ENCODE peak calls at places on chromosomes 7 and 10, in seven cellular contexts. P is AG10803; O is tibial nerve; G is CD8-positive, alpha-beta T cell; I is mammary epithelial cell; U is HFF-Myc; F is PC-3. D is an unnamed sample.

GRCh38 chr7:102042016-102042656 is 224.7 kb downstream of the CUX1 start:
- DNase-seq in U (no peak), O (no peak), I (peak; percentile 59), F (peak; percentile 79), G (no peak), P (peak; percentile 52), D (no peak)

GRCh38 chr7:128454808-128455555 is 696 bp upstream of the HILPDA start:
- DNase-seq in G (no peak), I (no peak), P (peak; percentile 74), O (no peak), F (peak; percentile 2), U (no peak), D (no peak)

GRCh38 chr10:31020128-31020527 is 11.5 kb downstream of the ZNF438 start:
- DNase-seq in U (no peak), O (no peak), P (no peak), I (no peak), F (no peak), G (no peak), D (no peak)

GRCh38 chr7:107638594-107638993 is 22.0 kb upstream of the SLC26A4 start:
- DNase-seq in F (no peak), G (no peak), O (no peak), U (no peak), I (no peak), P (no peak), D (no peak)

GRCh38 chr7:148447221-148447845 is 143.2 kb upstream of the C7orf33 start:
- DNase-seq in P (no peak), I (no peak), O (no peak), F (peak; percentile 52), G (no peak), U (no peak), D (no peak)

GRCh38 chr7:7808156-7808555 is 89.7 kb upstream of the RPA3 start:
- DNase-seq in O (no peak), G (no peak), F (peak; percentile 88), I (peak; percentile 21), P (peak; percentile 44), U (no peak), D (no peak)

GRCh38 chr10:104045151-104046089 is 40.3 kb downstream of the COL17A1 start:
- DNase-seq in G (no peak), P (peak; percentile 73), U (peak; percentile 21), F (peak; percentile 80), I (no peak), O (no peak), D (peak; percentile 27)

GRCh38 chr7:110590415-110590814 is 500.5 kb upstream of the LRRN3 start:
- DNase-seq in O (no peak), F (peak; percentile 26), G (no peak), I (no peak), P (no peak), U (no peak), D (no peak)

GRCh38 chr7:108497082-108497725 is 28.7 kb downstream of the PNPLA8 start:
- DNase-seq in I (peak; percentile 42), P (peak; percentile 41), G (peak; percentile 52), O (peak; percentile 27), U (peak; percentile 15), F (peak; percentile 74), D (peak; percentile 37)

GRCh38 chr7:55472928-55473725 is 99.2 kb downstream of the VOPP1 start:
- DNase-seq in F (no peak), U (no peak), I (no peak), O (no peak), P (no peak), G (no peak), D (no peak)

GRCh38 chr7:2114052-2114451 is 118.7 kb downstream of the MAD1L1 start:
- DNase-seq in U (no peak), P (peak; percentile 49), G (no peak), I (peak; percentile 26), F (peak; percentile 58), O (no peak), D (no peak)
- TF ChIP-seq CTCF in U (no peak), P (no peak), G (no peak), I (no peak), F (no peak), O (no peak), D (no peak)

DNA sequence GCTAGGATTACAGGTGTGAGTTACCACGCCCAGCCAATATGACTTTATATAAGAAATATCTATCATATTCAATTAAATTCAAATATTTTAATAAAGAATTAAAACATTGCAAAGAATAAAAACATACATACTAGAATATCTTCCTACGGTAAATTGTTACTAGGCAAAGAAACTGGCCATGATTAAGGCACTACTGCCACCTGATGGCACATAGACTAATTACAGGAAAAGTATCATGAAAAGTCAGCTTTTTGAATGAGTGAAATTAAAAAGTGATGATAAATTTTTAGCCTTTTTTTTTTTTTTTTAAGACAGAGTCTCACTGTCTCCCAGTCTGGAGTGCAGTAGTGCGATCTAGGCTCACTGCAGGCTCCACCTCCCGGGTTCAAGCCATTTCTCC is 30.9 kb downstream of the MRPS33 start:
- DNase-seq in P (no peak), G (no peak), O (no peak), F (peak; percentile 64), U (peak; percentile 11), I (no peak), D (no peak)
- TF ChIP-seq CTCF in P (no peak), G (no peak), O (no peak), F (peak; percentile 65), U (peak; percentile 23), I (peak; percentile 22), D (peak; percentile 35)

GRCh38 chr7:20783716-20784310 is 2.9 kb downstream of the SP8 start:
- DNase-seq in G (no peak), I (no peak), O (no peak), F (peak; percentile 48), P (peak; percentile 11), U (no peak), D (no peak)
- TF ChIP-seq CTCF in G (no peak), I (peak; percentile 20), O (no peak), F (peak; percentile 23), P (no peak), U (no peak), D (peak; percentile 19)

GRCh38 chr10:20887706-20888535 is 9.2 kb downstream of the NEBL start:
- DNase-seq in U (no peak), G (no peak), P (no peak), F (no peak), O (no peak), I (no peak), D (no peak)

GRCh38 chr10:20882091-20882490 is 15.0 kb downstream of the NEBL start:
- DNase-seq in F (no peak), G (no peak), P (no peak), O (no peak), I (no peak), U (no peak), D (no peak)

GRCh38 chr10:20883552-20883951 is 13.6 kb downstream of the NEBL start:
- DNase-seq in G (no peak), F (no peak), P (no peak), U (no peak), I (no peak), O (no peak), D (no peak)

GRCh38 chr10:20888620-20889337 is 8.3 kb downstream of the NEBL start:
- DNase-seq in I (no peak), U (no peak), O (no peak), F (no peak), P (no peak), G (no peak), D (no peak)

GRCh38 chr10:20885678-20886077 is 11.4 kb downstream of the NEBL start:
- DNase-seq in F (peak; percentile 81), G (no peak), O (no peak), P (no peak), U (no peak), I (peak; percentile 61), D (no peak)
- TF ChIP-seq CTCF in F (no peak), G (no peak), O (no peak), P (no peak), U (no peak), I (no peak), D (no peak)

GRCh38 chr7:131302453-131302852 is 25.2 kb upstream of the MKLN1 start:
- DNase-seq in F (no peak), O (no peak), G (no peak), P (no peak), I (no peak), U (no peak), D (no peak)

GRCh38 chr7:131300078-131300477 is 27.6 kb upstream of the MKLN1 start:
- DNase-seq in F (no peak), O (no peak), G (no peak), P (no peak), U (no peak), I (no peak), D (no peak)

GRCh38 chr7:131298608-131298992 is 29.1 kb upstream of the MKLN1 start:
- DNase-seq in U (no peak), O (no peak), P (no peak), F (no peak), G (no peak), I (no peak), D (no peak)

GRCh38 chr7:131302876-131303707 is 24.6 kb upstream of the MKLN1 start:
- DNase-seq in F (peak; percentile 65), U (no peak), O (no peak), I (peak; percentile 38), G (peak; percentile 31), P (peak; percentile 16), D (no peak)

DNA sequence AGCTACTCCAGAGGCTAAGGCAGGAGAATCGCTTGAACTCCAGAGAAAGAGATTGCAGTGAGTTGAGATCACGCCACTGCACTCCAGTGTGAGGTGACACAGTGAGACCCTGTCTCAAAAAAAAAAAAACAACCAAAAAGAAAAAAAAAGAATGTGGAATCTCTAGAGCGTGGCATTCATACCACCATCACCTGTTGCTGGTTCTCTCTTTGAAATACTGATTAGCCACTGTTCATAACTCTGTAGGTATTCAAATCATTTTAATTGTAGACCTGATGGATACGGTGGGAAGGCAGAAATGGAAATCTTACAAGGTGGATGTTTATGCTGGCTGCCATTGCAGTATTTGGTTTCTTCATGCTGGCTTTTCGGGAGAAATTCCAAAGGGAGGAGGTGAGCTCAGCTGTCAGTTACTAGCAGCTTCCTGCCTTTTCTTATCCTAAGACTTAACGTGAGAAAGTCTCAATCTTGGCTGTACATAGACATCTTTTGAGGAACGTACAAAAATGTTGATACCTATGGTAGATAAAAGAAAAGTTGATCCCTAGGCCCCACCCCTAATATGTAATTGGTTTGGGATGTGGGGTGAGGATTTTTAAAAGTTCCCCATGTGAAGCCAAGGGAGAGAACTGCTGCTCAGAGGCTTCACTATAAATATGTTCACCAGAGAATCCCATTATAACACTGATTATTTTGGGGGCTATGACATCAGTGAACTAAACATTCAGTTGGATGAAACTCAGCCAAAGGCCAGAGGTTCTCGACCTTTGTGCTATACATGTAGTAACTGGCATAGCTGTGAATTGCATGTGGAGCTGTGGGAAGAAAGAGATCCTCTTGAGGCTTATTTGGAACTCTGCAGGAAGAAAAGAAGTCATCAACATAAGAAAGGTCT is 26.9 kb upstream of the MKLN1 start:
- DNase-seq in U (no peak), P (no peak), F (no peak), O (no peak), I (no peak), G (no peak), D (no peak)
- TF ChIP-seq CTCF in U (no peak), P (no peak), F (no peak), O (no peak), I (no peak), G (no peak), D (no peak)

DNA sequence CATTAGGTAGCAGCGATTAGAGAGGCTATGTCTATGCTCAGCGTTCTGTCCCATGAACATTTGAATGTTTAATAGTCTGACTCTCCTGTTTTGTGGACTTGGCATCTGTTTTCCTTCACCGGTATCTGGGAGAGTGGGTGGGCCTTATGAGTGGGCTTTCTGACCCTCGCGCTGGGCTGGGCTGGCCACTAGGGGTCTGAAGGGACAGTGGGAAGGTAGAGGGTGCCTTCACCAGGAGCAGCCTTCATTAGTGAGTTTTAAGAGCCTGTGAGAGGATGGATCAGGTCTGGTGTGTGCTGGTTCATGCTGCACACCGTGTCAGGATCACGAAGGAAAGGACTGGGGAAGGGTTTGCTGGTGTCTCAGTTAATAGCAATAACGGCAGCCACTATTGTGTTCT is 33.4 kb downstream of the DCLRE1A start:
- DNase-seq in F (no peak), I (no peak), O (no peak), P (no peak), G (no peak), U (no peak), D (no peak)
- TF ChIP-seq CTCF in F (peak; percentile 37), I (no peak), O (no peak), P (no peak), G (no peak), U (peak; percentile 32), D (peak; percentile 40)

D was measured in progenitor cell of endocrine pancreas.